ENCODE peak calls at places on chromosomes 3 and 15, in five cellular contexts. K, J, L, A and H are unnamed samples.

GRCh38 chr3:50442940-50443579 is 60.4 kb downstream of the CACNA2D2 start:
- DNase-seq in K (no peak), J (no peak), L (no peak), A (peak), H (no peak)

GRCh38 chr3:38648659-38649499 is 608 bp downstream of the SCN5A start:
- DNase-seq in K (no peak), J (no peak), L (no peak), A (no peak), H (no peak)

GRCh38 chr3:87298111-87298718 is 21.8 kb upstream of the POU1F1 start:
- DNase-seq in K (no peak), J (peak), L (peak), A (peak), H (peak)

GRCh38 chr3:143166376-143166775 is 46.8 kb downstream of the CHST2 start:
- DNase-seq in K (no peak), J (no peak), L (no peak), A (no peak), H (no peak)

GRCh38 chr15:60696523-60696859 is 217.5 kb upstream of the ICE2 start:
- DNase-seq in K (no peak), J (no peak), L (no peak), A (no peak), H (no peak)

GRCh38 chr3:119420196-119420595 is 43.2 kb downstream of the TMEM39A start:
- DNase-seq in K (no peak), J (no peak), L (peak), A (no peak), H (no peak)

GRCh38 chr15:67067161-67067853 is 1.9 kb downstream of the SMAD3 start:
- DNase-seq in K (no peak), J (no peak), L (no peak), A (no peak), H (no peak)

GRCh38 chr3:148737104-148737525 is 39.4 kb downstream of the AGTR1 start:
- DNase-seq in K (no peak), J (peak), L (no peak), A (no peak), H (no peak)

GRCh38 chr3:136772709-136773108 is 20.5 kb upstream of the STAG1 start:
- DNase-seq in K (no peak), J (no peak), L (peak), A (no peak), H (no peak)

GRCh38 chr3:175861916-175862315 is 1002.8 kb downstream of the NAALADL2 start:
- DNase-seq in K (no peak), J (no peak), L (no peak), A (no peak), H (no peak)

GRCh38 chr3:126493731-126494130 is 18.0 kb upstream of the ZXDC start:
- DNase-seq in K (no peak), J (no peak), L (no peak), A (no peak), H (no peak)

GRCh38 chr15:63973212-63974009 is 72.9 kb downstream of the DAPK2 start:
- DNase-seq in K (no peak), J (peak), L (peak), A (no peak), H (no peak)